ENCODE peak calls at places on chromosomes 2 and 18, in four cellular contexts. One of them, this sample, is unnamed.
A peak's percentile ranks its signal among the peaks of the same experiment; 100 is the strongest.

GRCh38 chr2:65885266-65885665 is 452.9 kb upstream of the SPRED2 start:
- DNase-seq in HCT116: no peak
- DNase-seq in K562: no peak
- DNase-seq in IMR-90: no peak
- DNase-seq in this sample: no peak

GRCh38 chr2:123717616-123718279 is 307.3 kb upstream of the CNTNAP5 start:
- DNase-seq in HCT116: no peak
- DNase-seq in IMR-90: no peak
- DNase-seq in K562: no peak
- DNase-seq in this sample: no peak

GRCh38 chr2:223297788-223298187 is 245.8 kb downstream of the KCNE4 start:
- DNase-seq in K562: no peak
- DNase-seq in IMR-90: no peak
- DNase-seq in HCT116: no peak
- DNase-seq in this sample: no peak

GRCh38 chr2:198134287-198134955 is 330.0 kb downstream of the PLCL1 start:
- DNase-seq in IMR-90: no peak
- DNase-seq in K562: no peak
- DNase-seq in HCT116: no peak
- DNase-seq in this sample: no peak

GRCh38 chr2:135494503-135494902 is 36.5 kb downstream of the ZRANB3 start:
- DNase-seq in K562: no peak
- DNase-seq in HCT116: no peak
- DNase-seq in IMR-90: peak; percentile 40
- DNase-seq in this sample: no peak

GRCh38 chr18:1017679-1018078 is 113.0 kb downstream of the ADCYAP1 start:
- DNase-seq in K562: no peak
- DNase-seq in IMR-90: no peak
- DNase-seq in HCT116: no peak
- DNase-seq in this sample: no peak

GRCh38 chr2:207394203-207394741 is 135.5 kb upstream of the CREB1 start:
- DNase-seq in IMR-90: peak; percentile 66
- DNase-seq in K562: no peak
- DNase-seq in HCT116: no peak
- DNase-seq in this sample: no peak

GRCh38 chr18:46891742-46892214 is 25.5 kb downstream of the PIAS2 start:
- DNase-seq in HCT116: no peak
- DNase-seq in IMR-90: no peak
- DNase-seq in K562: no peak
- DNase-seq in this sample: no peak

GRCh38 chr18:43596106-43596712 is 318.9 kb upstream of the SYT4 start:
- DNase-seq in HCT116: no peak
- DNase-seq in K562: peak; percentile 1
- DNase-seq in IMR-90: peak; percentile 29
- DNase-seq in this sample: no peak

GRCh38 chr2:239762106-239762505 is 263.0 kb downstream of the NDUFA10 start:
- DNase-seq in IMR-90: no peak
- DNase-seq in HCT116: no peak
- DNase-seq in K562: no peak
- DNase-seq in this sample: no peak

GRCh38 chr2:238106698-238107524 is 6.8 kb downstream of the ESPNL start:
- DNase-seq in IMR-90: no peak
- DNase-seq in K562: peak; percentile 71
- DNase-seq in HCT116: no peak
- DNase-seq in this sample: no peak

GRCh38 chr2:189517847-189518535 is 62.6 kb downstream of the SLC40A1 start:
- DNase-seq in K562: peak; percentile 33
- DNase-seq in IMR-90: peak; percentile 73
- DNase-seq in HCT116: no peak
- DNase-seq in this sample: no peak

GRCh38 chr2:230903251-230904150 is 21.5 kb downstream of the GPR55 start:
- DNase-seq in IMR-90: no peak
- DNase-seq in HCT116: no peak
- DNase-seq in K562: no peak
- DNase-seq in this sample: no peak

GRCh38 chr2:158667969-158668368 is 127.1 kb upstream of the DAPL1 start:
- DNase-seq in IMR-90: no peak
- DNase-seq in HCT116: no peak
- DNase-seq in K562: no peak
- DNase-seq in this sample: no peak

GRCh38 chr2:240433973-240434727 is 1.3 kb upstream of the GPC1 start:
- DNase-seq in K562: peak; percentile 53
- DNase-seq in IMR-90: peak; percentile 98
- DNase-seq in HCT116: peak; percentile 81
- DNase-seq in this sample: peak; percentile 49

GRCh38 chr2:129820908-129821307 is 158.6 kb upstream of the RAB6C start:
- DNase-seq in IMR-90: no peak
- DNase-seq in K562: no peak
- DNase-seq in HCT116: no peak
- DNase-seq in this sample: no peak

GRCh38 chr2:40879305-40879704 is 427.4 kb upstream of the SLC8A1 start:
- DNase-seq in HCT116: no peak
- DNase-seq in K562: no peak
- DNase-seq in IMR-90: no peak
- DNase-seq in this sample: no peak

GRCh38 chr18:79393626-79394401 is 1.9 kb upstream of the NFATC1 start:
- DNase-seq in IMR-90: peak; percentile 74
- DNase-seq in K562: peak; percentile 70
- DNase-seq in HCT116: peak; percentile 44
- DNase-seq in this sample: peak; percentile 99
- TF ChIP-seq POLR2A in IMR-90: peak; percentile 78
- TF ChIP-seq POLR2A in K562: peak; percentile 37
- TF ChIP-seq POLR2A in HCT116: no peak
- TF ChIP-seq POLR2A in this sample: peak; percentile 23

GRCh38 chr18:21638822-21639221 is 26.7 kb downstream of the SNRPD1 start:
- DNase-seq in K562: no peak
- DNase-seq in IMR-90: no peak
- DNase-seq in HCT116: no peak
- DNase-seq in this sample: no peak

GRCh38 chr18:21632393-21632792 is 20.3 kb downstream of the SNRPD1 start:
- DNase-seq in HCT116: no peak
- DNase-seq in IMR-90: no peak
- DNase-seq in K562: no peak
- DNase-seq in this sample: no peak

GRCh38 chr18:21629089-21629832 is 17.1 kb downstream of the SNRPD1 start:
- DNase-seq in HCT116: no peak
- DNase-seq in K562: no peak
- DNase-seq in IMR-90: no peak
- DNase-seq in this sample: no peak

GRCh38 chr18:21636769-21637168 is 24.7 kb downstream of the SNRPD1 start:
- DNase-seq in HCT116: no peak
- DNase-seq in K562: no peak
- DNase-seq in IMR-90: no peak
- DNase-seq in this sample: no peak

DNA sequence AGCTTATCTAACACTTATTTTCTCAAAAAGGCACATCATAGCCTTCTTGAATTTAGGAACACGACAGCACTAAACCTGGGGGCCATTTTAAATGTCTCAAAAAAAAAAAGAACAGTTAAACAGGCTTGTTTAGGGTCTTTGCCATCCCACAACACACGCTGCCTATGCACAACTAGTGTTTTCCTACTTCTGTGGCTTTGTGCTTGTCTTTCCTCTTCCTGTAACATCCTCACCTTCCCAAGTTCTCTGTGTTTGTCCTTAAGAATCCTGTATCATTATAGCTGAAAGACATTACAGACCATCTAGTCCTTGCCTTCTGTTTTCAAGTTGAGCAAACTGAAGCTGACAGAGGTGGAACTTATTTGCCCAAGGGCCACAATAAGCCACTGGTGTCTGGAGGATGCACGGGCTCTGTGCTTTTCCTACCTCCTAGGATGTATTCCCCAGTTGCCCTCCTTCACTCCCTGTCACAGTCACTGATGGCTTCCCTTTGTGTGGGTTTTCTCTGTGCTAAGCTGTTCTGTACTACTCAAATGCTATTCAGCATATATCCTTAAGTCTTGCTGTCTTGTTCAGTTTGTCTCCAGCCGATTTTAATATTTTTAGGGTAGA is 22.6 kb downstream of the SNRPD1 start:
- DNase-seq in HCT116: no peak
- DNase-seq in IMR-90: no peak
- DNase-seq in K562: no peak
- DNase-seq in this sample: no peak
- TF ChIP-seq POLR2A in HCT116: no peak
- TF ChIP-seq POLR2A in IMR-90: no peak
- TF ChIP-seq POLR2A in K562: peak; percentile 25
- TF ChIP-seq POLR2A in this sample: no peak

GRCh38 chr18:75209129-75209951 is at the start of gene PTGR3:
- DNase-seq in K562: peak; percentile 83
- DNase-seq in IMR-90: peak; percentile 73
- DNase-seq in HCT116: peak; percentile 67
- DNase-seq in this sample: peak; percentile 95
- TF ChIP-seq POLR2A in K562: no peak
- TF ChIP-seq POLR2A in IMR-90: no peak
- TF ChIP-seq POLR2A in HCT116: no peak
- TF ChIP-seq POLR2A in this sample: peak; percentile 65

DNA sequence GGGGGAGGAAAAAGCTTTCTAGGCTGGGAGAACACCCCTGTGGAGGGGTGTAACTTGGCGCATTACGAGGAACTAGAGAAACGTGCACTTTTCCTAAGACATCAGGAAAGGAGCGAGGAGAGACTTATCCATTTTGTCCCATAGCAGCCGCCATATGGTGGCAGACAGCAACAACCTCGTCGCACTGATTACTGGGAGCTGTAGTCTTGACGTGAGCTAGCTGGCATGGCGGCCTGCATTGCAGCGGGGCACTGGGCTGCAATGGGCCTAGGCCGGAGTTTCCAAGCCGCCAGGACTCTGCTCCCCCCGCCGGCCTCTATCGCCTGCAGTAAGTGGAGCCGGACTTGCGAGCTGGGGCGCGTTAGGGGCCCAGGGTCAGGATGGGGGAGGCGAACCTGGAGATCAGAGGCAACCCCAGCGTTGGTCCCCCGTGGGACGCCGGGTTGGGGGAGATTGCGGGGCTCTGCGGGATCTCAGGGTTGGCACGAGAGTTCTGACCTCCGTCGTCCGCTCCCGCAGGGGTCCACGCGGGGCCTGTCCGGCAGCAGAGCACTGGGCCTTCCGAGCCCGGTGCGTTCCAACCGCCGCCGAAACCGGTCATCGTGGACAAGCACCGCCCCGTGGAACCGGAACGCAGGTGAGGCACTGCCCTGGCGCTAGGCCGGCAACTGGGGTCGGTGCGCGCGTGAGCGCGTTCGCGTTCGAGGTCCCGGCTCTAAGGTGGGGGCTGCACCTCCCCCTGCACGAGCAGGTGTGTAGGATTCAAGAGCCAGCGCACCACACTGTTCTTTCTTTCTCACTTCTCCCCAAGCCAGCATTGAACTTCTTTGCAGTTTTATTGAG is at the start of gene MRPL19:
- DNase-seq in HCT116: peak; percentile 87
- DNase-seq in IMR-90: peak; percentile 93
- DNase-seq in K562: peak; percentile 91
- DNase-seq in this sample: peak; percentile 90
- TF ChIP-seq POLR2A in HCT116: no peak
- TF ChIP-seq POLR2A in IMR-90: peak; percentile 33
- TF ChIP-seq POLR2A in K562: peak; percentile 82
- TF ChIP-seq POLR2A in this sample: no peak

GRCh38 chr2:20137131-20137571 is 85.7 kb upstream of the LAPTM4A start:
- DNase-seq in K562: no peak
- DNase-seq in HCT116: no peak
- DNase-seq in IMR-90: no peak
- DNase-seq in this sample: no peak

GRCh38 chr2:20137884-20138283 is 86.5 kb upstream of the LAPTM4A start:
- DNase-seq in HCT116: no peak
- DNase-seq in K562: no peak
- DNase-seq in IMR-90: no peak
- DNase-seq in this sample: no peak

GRCh38 chr2:20136149-20136548 is 84.7 kb upstream of the LAPTM4A start:
- DNase-seq in IMR-90: no peak
- DNase-seq in K562: no peak
- DNase-seq in HCT116: no peak
- DNase-seq in this sample: no peak

GRCh38 chr2:20132990-20133535 is 81.6 kb upstream of the LAPTM4A start:
- DNase-seq in K562: no peak
- DNase-seq in IMR-90: no peak
- DNase-seq in HCT116: no peak
- DNase-seq in this sample: no peak

DNA sequence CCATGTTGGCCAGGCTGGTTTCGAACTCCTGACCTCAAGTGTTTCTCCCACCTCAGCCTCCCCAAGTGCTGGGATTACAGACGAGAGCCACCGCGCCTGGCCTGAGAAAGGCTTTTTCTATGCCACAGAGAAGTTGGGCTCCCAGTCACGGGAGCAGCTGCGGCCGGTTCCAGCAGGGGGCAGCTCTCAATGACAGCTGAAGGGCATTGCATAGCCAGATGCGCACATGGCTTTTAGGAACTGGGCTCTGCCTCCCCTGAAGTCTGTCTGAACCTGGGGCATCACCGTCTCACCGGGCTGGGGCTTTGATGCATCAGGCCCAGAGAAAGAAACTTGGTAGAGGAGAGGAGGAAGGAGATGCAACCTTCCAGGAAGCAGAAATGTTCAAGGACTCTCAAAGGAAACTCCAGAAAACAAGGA is 84.2 kb upstream of the LAPTM4A start:
- DNase-seq in IMR-90: peak; percentile 61
- DNase-seq in K562: peak; percentile 72
- DNase-seq in HCT116: peak; percentile 43
- DNase-seq in this sample: peak; percentile 91
- TF ChIP-seq POLR2A in IMR-90: no peak
- TF ChIP-seq POLR2A in K562: no peak
- TF ChIP-seq POLR2A in HCT116: no peak
- TF ChIP-seq POLR2A in this sample: no peak

This sample was measured in upper lobe of left lung.